ENCODE peak calls at places on chromosome 7, in five cellular contexts. N, X, T, R and M are unnamed samples.

GRCh38 chr7:151081170-151082101 is 827 bp upstream of the FASTK start:
- DNase-seq in T (peak; percentile 54), X (no peak), R (no peak), N (peak; percentile 63), M (no peak)

GRCh38 chr7:11192506-11192905 is 218.8 kb downstream of the PHF14 start:
- DNase-seq in X (no peak), T (no peak), N (no peak), R (no peak), M (no peak)

GRCh38 chr7:617614-618538 is 98.2 kb upstream of the PDGFA start:
- DNase-seq in N (no peak), X (peak; percentile 54), R (no peak), T (no peak), M (no peak)

GRCh38 chr7:52261052-52261451 is 774.4 kb upstream of the POM121L12 start:
- DNase-seq in R (no peak), N (no peak), T (no peak), X (no peak), M (no peak)

GRCh38 chr7:3239291-3239691 is 61.8 kb upstream of the SDK1 start:
- DNase-seq in R (no peak), X (no peak), N (no peak), T (no peak), M (no peak)

GRCh38 chr7:116557066-116557585 is 32.3 kb downstream of the CAV1 start:
- DNase-seq in N (no peak), T (no peak), R (no peak), X (no peak), M (no peak)

GRCh38 chr7:37247881-37248280 is 200.8 kb downstream of the ELMO1 start:
- DNase-seq in X (no peak), R (no peak), T (no peak), N (no peak), M (no peak)

GRCh38 chr7:14021069-14021468 is 31.6 kb upstream of the ETV1 start:
- DNase-seq in N (no peak), X (no peak), R (no peak), T (no peak), M (peak; percentile 47)

GRCh38 chr7:157414702-157415096 is 77.9 kb downstream of the DNAJB6 start:
- DNase-seq in R (no peak), X (no peak), N (peak; percentile 39), T (no peak), M (no peak)

GRCh38 chr7:66883716-66884115 is 37.3 kb upstream of the TMEM248 start:
- DNase-seq in R (no peak), N (no peak), X (no peak), T (no peak), M (no peak)

GRCh38 chr7:7675686-7676085 is 35.1 kb downstream of the UMAD1 start:
- DNase-seq in N (no peak), T (no peak), R (no peak), X (no peak), M (no peak)

GRCh38 chr7:99036531-99037175 is 107.3 kb downstream of the SMURF1 start:
- DNase-seq in T (peak; percentile 45), N (peak; percentile 68), X (peak; percentile 32), R (no peak), M (no peak)

GRCh38 chr7:102439963-102440795 is 6.8 kb downstream of the ORAI2 start:
- DNase-seq in N (peak; percentile 40), R (no peak), T (peak; percentile 56), X (peak; percentile 72), M (peak; percentile 79)

GRCh38 chr7:131161103-131161502 is 166.6 kb upstream of the MKLN1 start:
- DNase-seq in N (no peak), X (no peak), T (no peak), R (no peak), M (no peak)
- TF ChIP-seq ZBTB33 in N (no peak), X (no peak), T (no peak), R (no peak), M (no peak)

GRCh38 chr7:40746841-40747556 is 612.2 kb downstream of the SUGCT start:
- DNase-seq in N (no peak), X (no peak), T (no peak), R (no peak), M (no peak)
- TF ChIP-seq ZBTB33 in N (no peak), X (no peak), T (no peak), R (no peak), M (no peak)

GRCh38 chr7:100127866-100128601 is 1.3 kb downstream of the MBLAC1 start:
- DNase-seq in T (peak; percentile 15), X (no peak), R (no peak), N (peak; percentile 60), M (no peak)
- TF ChIP-seq ZBTB33 in T (peak; percentile 33), X (no peak), R (no peak), N (no peak), M (no peak)

GRCh38 chr7:30845426-30846135 is 66.1 kb upstream of the AQP1 start:
- DNase-seq in T (no peak), R (no peak), N (no peak), X (no peak), M (no peak)
- TF ChIP-seq ZBTB33 in T (no peak), R (no peak), N (no peak), X (no peak), M (no peak)